ENCODE peak calls at places on chromosomes 2 and 18, in six cellular contexts. Y is HL-60; H is GM23338; M is colonic mucosa; O is cardiac muscle cell; N is CD4-positive, alpha-beta T cell. Q is an unnamed sample.

GRCh38 chr2:168494190-168494711 is 38.2 kb downstream of the CERS6 start:
- DNase-seq in M (peak), O (peak), Y (no peak), N (no peak), H (peak), Q (no peak)

GRCh38 chr2:53575606-53576360 is 191.8 kb upstream of the CHAC2 start:
- DNase-seq in N (no peak), M (no peak), H (peak), Y (no peak), O (peak), Q (no peak)

GRCh38 chr2:156748238-156748637 is 312.1 kb downstream of the GPD2 start:
- DNase-seq in H (no peak), Y (no peak), N (no peak), O (no peak), M (no peak), Q (no peak)

GRCh38 chr2:203683932-203684556 is 22.4 kb upstream of the CD28 start:
- DNase-seq in M (no peak), Y (no peak), H (no peak), N (no peak), O (peak), Q (no peak)

GRCh38 chr2:25025229-25025742 is 16.6 kb upstream of the EFR3B start:
- DNase-seq in M (no peak), O (no peak), Y (no peak), N (no peak), H (no peak), Q (no peak)

GRCh38 chr2:102449370-102449974 is 23.6 kb upstream of the SLC9A4 start:
- DNase-seq in H (peak), N (peak), O (peak), M (peak), Y (no peak), Q (no peak)

GRCh38 chr2:241551599-241551997 is 6.9 kb upstream of the BOK start:
- DNase-seq in N (no peak), Y (no peak), O (no peak), M (no peak), H (no peak), Q (no peak)

GRCh38 chr2:232459419-232460035 is 3.6 kb downstream of the ALPI start:
- DNase-seq in H (no peak), M (no peak), O (no peak), N (no peak), Y (no peak), Q (no peak)

GRCh38 chr2:159229476-159230144 is 56.9 kb downstream of the WDSUB1 start:
- DNase-seq in H (no peak), M (no peak), Y (no peak), O (no peak), N (no peak), Q (no peak)

GRCh38 chr2:127506502-127506901 is 19.8 kb downstream of the IWS1 start:
- DNase-seq in H (no peak), O (no peak), N (no peak), Y (no peak), M (no peak), Q (no peak)

GRCh38 chr2:16063955-16064633 is 123.7 kb downstream of the MYCN start:
- DNase-seq in Y (no peak), N (no peak), M (no peak), O (no peak), H (no peak), Q (no peak)

GRCh38 chr2:206784559-206785353 is 19.4 kb downstream of the FASTKD2 start:
- DNase-seq in H (no peak), M (no peak), Y (no peak), O (no peak), N (no peak), Q (no peak)

GRCh38 chr2:146870691-146871090 is 974.1 kb upstream of the ACVR2A start:
- DNase-seq in N (no peak), O (no peak), Y (no peak), H (no peak), M (no peak), Q (no peak)

GRCh38 chr2:241069821-241070281 is 32.2 kb downstream of the MTERF4 start:
- DNase-seq in O (no peak), M (no peak), H (peak), Y (no peak), N (no peak), Q (no peak)

GRCh38 chr2:43484323-43484930 is 111.4 kb downstream of the THADA start:
- DNase-seq in Y (peak), H (peak), M (no peak), O (peak), N (no peak), Q (no peak)

GRCh38 chr2:25333981-25334380 is 7.7 kb downstream of the DNMT3A start:
- DNase-seq in O (no peak), M (no peak), N (no peak), H (no peak), Y (no peak), Q (no peak)

DNA sequence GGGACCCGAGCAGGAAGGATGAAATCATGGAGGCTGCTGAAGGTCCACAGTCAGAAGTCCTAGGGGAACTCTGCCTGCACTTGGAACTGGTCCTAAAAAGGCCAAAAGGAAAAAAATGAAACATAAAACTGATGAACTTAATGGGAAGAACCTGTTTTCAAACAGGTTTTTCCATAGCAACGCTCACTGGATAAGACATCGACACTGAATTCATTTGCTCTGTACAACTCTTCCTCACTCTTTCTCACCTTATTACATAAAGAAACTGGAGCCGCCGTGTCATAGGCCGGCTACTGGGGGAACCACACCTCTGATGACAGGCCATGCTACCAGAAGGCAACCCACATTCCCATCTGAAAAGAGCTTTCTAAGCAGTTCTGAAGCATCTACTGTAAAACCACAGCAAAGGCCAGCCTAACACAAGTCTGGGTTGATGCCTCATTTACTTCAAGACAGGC is 83.6 kb downstream of the FARSB start:
- DNase-seq in Y (no peak), N (no peak), M (no peak), O (peak), H (no peak), Q (no peak)
- H3K27ac ChIP-seq in Y (no peak), N (no peak), M (no peak), O (peak), H (no peak), Q (no peak)

GRCh38 chr18:35696307-35696706 is 114.8 kb downstream of the GALNT1 start:
- DNase-seq in H (no peak), N (no peak), Y (no peak), M (no peak), O (no peak), Q (no peak)
- H3K27ac ChIP-seq in H (no peak), N (no peak), Y (no peak), M (no peak), O (no peak), Q (peak)

DNA sequence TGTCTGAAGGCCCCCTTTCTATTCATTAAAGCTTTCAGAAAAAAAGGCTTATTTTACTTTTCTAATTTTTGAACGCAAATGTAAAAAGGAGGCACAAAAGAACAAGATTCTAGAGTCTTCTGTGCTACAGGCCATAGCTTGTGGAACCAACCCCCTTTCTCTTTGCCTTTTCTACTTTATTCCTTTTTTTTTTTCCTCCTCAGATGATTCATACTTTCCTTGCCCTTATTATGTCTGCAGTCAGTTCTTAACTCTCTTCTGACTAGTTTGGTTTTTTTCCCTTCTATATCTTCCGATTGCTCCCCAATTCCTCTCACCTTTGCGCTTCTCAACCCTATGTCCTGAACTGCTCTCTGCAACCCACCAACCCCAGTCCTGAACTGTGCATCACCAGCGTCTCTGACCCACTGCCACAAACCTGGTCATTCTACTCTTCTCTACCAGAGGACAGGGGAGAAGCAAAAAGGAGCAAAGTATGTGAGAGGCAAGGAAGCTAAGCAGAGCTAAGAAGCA is 56.9 kb upstream of the WIPF1 start:
- DNase-seq in N (no peak), Y (no peak), M (no peak), O (peak), H (no peak), Q (no peak)
- H3K27ac ChIP-seq in N (no peak), Y (no peak), M (no peak), O (no peak), H (no peak), Q (no peak)

DNA sequence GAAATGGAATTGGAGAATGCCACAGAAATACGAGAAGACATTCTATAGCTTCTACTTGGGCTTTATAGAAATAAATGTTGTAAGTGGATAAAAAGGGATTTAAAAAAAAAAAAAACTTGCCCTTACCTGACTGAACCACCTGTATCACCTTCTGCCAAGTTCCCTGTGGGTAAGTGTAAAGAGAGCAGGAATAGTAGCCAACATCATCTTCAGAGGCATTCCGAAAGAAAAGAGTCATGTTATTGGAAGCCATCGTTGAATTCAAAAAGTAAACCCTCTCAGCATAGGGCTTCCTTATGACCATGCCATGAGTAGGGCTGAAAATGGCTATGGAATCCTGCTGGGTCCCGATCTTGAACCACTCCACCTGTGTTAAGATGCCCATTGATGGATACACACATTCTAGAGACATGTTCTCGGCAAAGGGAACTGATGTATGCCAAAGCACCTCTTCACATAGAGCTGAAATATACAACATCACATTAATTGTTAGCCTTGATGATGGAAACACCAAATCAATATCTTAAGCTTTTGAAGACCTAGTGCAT is 991 bp downstream of the CD226 start:
- DNase-seq in N (no peak), H (no peak), Y (no peak), O (no peak), M (no peak), Q (no peak)
- H3K27ac ChIP-seq in N (peak), H (no peak), Y (no peak), O (no peak), M (no peak), Q (no peak)

GRCh38 chr18:26228562-26229260 is 2.5 kb downstream of the TAF4B start:
- DNase-seq in H (no peak), Y (no peak), O (no peak), M (no peak), N (no peak), Q (no peak)

GRCh38 chr18:26225022-26225693 is 1.1 kb upstream of the TAF4B start:
- DNase-seq in O (no peak), N (no peak), Y (no peak), H (peak), M (no peak), Q (no peak)

GRCh38 chr18:26227051-26227672 is 917 bp downstream of the TAF4B start:
- DNase-seq in N (no peak), O (peak), Y (no peak), M (peak), H (peak), Q (no peak)

GRCh38 chr18:26225915-26226228 is 373 bp upstream of the TAF4B start:
- DNase-seq in N (no peak), M (no peak), O (no peak), H (no peak), Y (no peak), Q (no peak)

DNA sequence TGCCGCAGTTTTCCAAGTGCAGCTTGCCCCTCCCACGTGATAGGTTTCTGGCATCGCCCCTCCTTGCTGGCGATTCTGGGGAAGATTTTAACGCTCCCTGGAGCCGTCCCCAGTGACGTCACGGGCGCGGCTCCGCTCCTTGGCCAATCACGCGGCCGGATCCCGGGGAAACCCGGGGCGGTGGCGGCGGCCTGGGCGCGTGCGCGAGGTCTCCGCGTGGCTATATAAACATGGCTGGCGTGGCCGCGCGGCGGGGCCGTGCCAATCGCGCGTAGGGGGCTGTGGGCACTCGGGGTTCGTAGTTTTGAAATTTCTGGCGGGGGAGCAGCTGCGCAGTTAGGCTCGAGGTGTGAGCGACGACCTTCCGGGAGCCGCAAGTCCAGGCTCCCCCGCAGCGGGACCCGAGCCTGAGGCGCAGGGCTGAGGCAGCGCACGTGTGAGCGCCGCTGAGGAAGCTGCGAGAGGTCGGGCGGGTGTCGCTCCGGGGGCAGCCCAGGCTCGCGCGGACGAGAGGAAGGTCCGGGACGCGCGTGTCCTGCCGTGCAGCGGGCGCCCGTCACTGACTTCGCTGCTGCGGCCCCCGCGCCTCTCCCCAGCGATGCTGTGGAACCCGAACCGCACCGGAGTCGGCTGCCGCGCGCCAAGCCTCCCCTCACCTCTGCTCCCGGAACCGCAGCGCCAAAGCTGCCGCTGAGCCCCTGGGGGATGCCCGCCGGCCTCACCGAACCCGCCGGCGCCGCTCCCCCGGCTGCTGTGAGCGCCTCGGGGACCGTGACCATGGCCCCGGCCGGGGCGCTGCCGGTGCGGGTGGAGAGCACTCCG is at the start of gene TAF4B:
- DNase-seq in N (peak), M (peak), H (peak), Y (peak), O (peak), Q (peak)
- H3K27ac ChIP-seq in N (peak), M (peak), H (no peak), Y (peak), O (no peak), Q (peak)

GRCh38 chr2:226127682-226128081 is 671.9 kb downstream of the IRS1 start:
- DNase-seq in Y (no peak), N (no peak), O (no peak), H (no peak), M (no peak), Q (no peak)

GRCh38 chr2:226126104-226126503 is 673.5 kb downstream of the IRS1 start:
- DNase-seq in Y (no peak), H (no peak), N (no peak), M (no peak), O (no peak), Q (no peak)

GRCh38 chr2:226124548-226125011 is 675.0 kb downstream of the IRS1 start:
- DNase-seq in N (no peak), H (peak), Y (no peak), O (peak), M (no peak), Q (no peak)

GRCh38 chr2:226123307-226123706 is 676.3 kb downstream of the IRS1 start:
- DNase-seq in O (peak), N (no peak), M (no peak), H (no peak), Y (no peak), Q (no peak)

DNA sequence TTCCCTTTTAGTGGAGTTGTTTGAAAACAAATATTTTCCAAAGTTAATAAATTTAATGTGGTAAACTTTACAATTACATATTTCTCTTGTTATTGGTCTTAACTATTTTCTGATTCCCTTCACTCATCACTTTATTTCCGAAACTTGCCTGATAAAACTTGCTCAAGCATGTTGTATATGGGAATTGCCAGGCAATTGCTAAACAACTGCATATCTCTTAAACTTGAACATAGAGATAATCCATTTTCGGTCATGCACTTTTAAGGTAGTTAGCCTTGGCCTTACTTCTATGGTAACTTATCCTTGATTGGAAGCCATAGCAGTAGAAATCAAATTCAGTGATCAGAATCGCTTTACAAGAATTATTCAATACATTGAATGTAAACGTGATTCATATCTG is 674.5 kb downstream of the IRS1 start:
- DNase-seq in N (no peak), O (peak), H (no peak), M (no peak), Y (no peak), Q (no peak)
- H3K27ac ChIP-seq in N (no peak), O (no peak), H (no peak), M (no peak), Y (no peak), Q (no peak)

GRCh38 chr18:44795241-44795640 is 114.6 kb downstream of the SETBP1 start:
- DNase-seq in N (no peak), Y (no peak), H (no peak), M (no peak), O (no peak), Q (no peak)

GRCh38 chr18:44792456-44793080 is 111.9 kb downstream of the SETBP1 start:
- DNase-seq in N (no peak), H (no peak), M (no peak), O (peak), Y (no peak), Q (no peak)

GRCh38 chr18:44791520-44791919 is 110.8 kb downstream of the SETBP1 start:
- DNase-seq in M (no peak), H (no peak), O (peak), N (no peak), Y (no peak), Q (no peak)

GRCh38 chr18:44793186-44793585 is 112.5 kb downstream of the SETBP1 start:
- DNase-seq in Y (no peak), N (no peak), O (no peak), H (no peak), M (no peak), Q (no peak)

GRCh38 chr18:44793685-44794084 is 113.0 kb downstream of the SETBP1 start:
- DNase-seq in O (no peak), N (no peak), Y (no peak), M (no peak), H (no peak), Q (no peak)
- H3K27ac ChIP-seq in O (peak), N (no peak), Y (no peak), M (no peak), H (no peak), Q (no peak)

GRCh38 chr2:237350070-237350469 is 63.9 kb downstream of the COL6A3 start:
- DNase-seq in Y (no peak), O (no peak), M (no peak), H (no peak), N (no peak), Q (no peak)
- H3K27ac ChIP-seq in Y (no peak), O (no peak), M (no peak), H (no peak), N (no peak), Q (no peak)